ENCODE peak calls at places on chromosome 20, in four cellular contexts. C is left ventricle myocardium inferior; D is AG04450; K is CD8-positive, alpha-beta memory T cell. V is an unnamed sample. For H3K9me3, the result is how much of the 10 kb centered on the place peaks cover.

GRCh38 chr20:49853640-49854039 is 41.0 kb downstream of the SLC9A8 start:
- DNase-seq in K (no peak), C (no peak), D (peak), V (no peak)

GRCh38 chr20:37525810-37526209 is 1.9 kb downstream of the BLCAP start:
- DNase-seq in C (no peak), D (no peak), K (no peak), V (no peak)

GRCh38 chr20:19828233-19828632 is 70.2 kb downstream of the RIN2 start:
- DNase-seq in K (no peak), D (no peak), C (no peak), V (no peak)

GRCh38 chr20:32249030-32249738 is 28.3 kb upstream of the KIF3B start:
- DNase-seq in K (peak), D (no peak), C (no peak), V (peak)

GRCh38 chr20:46625875-46626373 is 25.3 kb downstream of the SLC13A3 start:
- DNase-seq in K (no peak), C (no peak), D (no peak), V (no peak)

GRCh38 chr20:36932476-36933426 is 18.8 kb downstream of the SAMHD1 start:
- DNase-seq in D (peak), K (no peak), C (no peak), V (no peak)

GRCh38 chr20:48765359-48765758 is 62.4 kb downstream of the PREX1 start:
- DNase-seq in K (no peak), C (no peak), D (no peak), V (no peak)

GRCh38 chr20:9280654-9281053 is 211.8 kb downstream of the PLCB4 start:
- DNase-seq in C (no peak), K (no peak), D (no peak), V (no peak)

GRCh38 chr20:63941282-63942060 is 14.7 kb downstream of the UCKL1 start:
- DNase-seq in K (peak), C (peak), D (no peak), V (peak)

GRCh38 chr20:8151371-8151770 is 19.3 kb downstream of the PLCB1 start:
- DNase-seq in K (no peak), C (no peak), D (no peak), V (no peak)

GRCh38 chr20:19577692-19578091 is 180.4 kb upstream of the RIN2 start:
- DNase-seq in D (no peak), K (no peak), C (no peak), V (no peak)

GRCh38 chr20:33650111-33650752 is 11.9 kb upstream of the C20orf144 start:
- DNase-seq in D (no peak), C (no peak), K (no peak), V (no peak)

GRCh38 chr20:4369119-4369797 is 352.5 kb upstream of the PRND start:
- DNase-seq in D (no peak), C (no peak), K (no peak), V (no peak)

GRCh38 chr20:19381947-19382346 is 169.5 kb downstream of the SLC24A3 start:
- DNase-seq in D (no peak), K (no peak), C (no peak), V (no peak)

GRCh38 chr20:1891263-1892121 is 3.7 kb upstream of the SIRPA start:
- DNase-seq in C (no peak), D (no peak), K (no peak), V (no peak)

GRCh38 chr20:48155231-48155630 is 369.9 kb upstream of the SULF2 start:
- DNase-seq in D (no peak), C (no peak), K (no peak), V (no peak)

GRCh38 chr20:19274412-19275015 is 62.1 kb downstream of the SLC24A3 start:
- DNase-seq in C (peak), K (no peak), D (no peak), V (no peak)

GRCh38 chr20:57998276-57998675 is 230.2 kb downstream of the ANKRD60 start:
- DNase-seq in D (no peak), K (no peak), C (no peak), V (no peak)

GRCh38 chr20:46108435-46108841 is 9.7 kb upstream of the CD40 start:
- DNase-seq in K (no peak), D (no peak), C (no peak), V (no peak)

GRCh38 chr20:44736170-44737021 is 9.3 kb upstream of the KCNK15 start:
- DNase-seq in D (no peak), C (no peak), K (no peak), V (no peak)

GRCh38 chr20:44287272-44288097 is 23.5 kb downstream of the FITM2 start:
- DNase-seq in K (no peak), D (no peak), C (peak), V (no peak)

GRCh38 chr20:63641146-63641791 is 12.0 kb downstream of the STMN3 start:
- DNase-seq in D (no peak), K (peak), C (no peak), V (peak)

GRCh38 chr20:8635837-8636236 is 433.1 kb upstream of the PLCB4 start:
- DNase-seq in C (no peak), D (no peak), K (no peak), V (no peak)

GRCh38 chr20:53606364-53606985 is 12.8 kb upstream of the ZNF217 start:
- DNase-seq in K (no peak), D (no peak), C (no peak), V (no peak)

GRCh38 chr20:46981184-46981583 is 86.5 kb downstream of the EYA2 start:
- DNase-seq in D (no peak), K (no peak), C (no peak), V (no peak)

GRCh38 chr20:34977365-34978091 is 21.9 kb downstream of the MYH7B start:
- DNase-seq in K (no peak), C (peak), D (no peak), V (no peak)

GRCh38 chr20:38192323-38192885 is 27.3 kb upstream of the TGM2 start:
- DNase-seq in C (no peak), D (no peak), K (no peak), V (no peak)

GRCh38 chr20:12113468-12114371 is 196.0 kb downstream of the BTBD3 start:
- DNase-seq in D (no peak), K (no peak), C (no peak), V (no peak)

GRCh38 chr20:50399917-50400704 is 110.1 kb upstream of the PTPN1 start:
- DNase-seq in K (no peak), D (no peak), C (no peak), V (no peak)

GRCh38 chr20:48471734-48472408 is 355.9 kb downstream of the PREX1 start:
- DNase-seq in D (no peak), C (no peak), K (no peak), V (no peak)

GRCh38 chr20:50379049-50379990 is 130.9 kb upstream of the PTPN1 start:
- DNase-seq in D (peak), K (no peak), C (peak), V (no peak)

GRCh38 chr20:17619351-17620093 is 49.6 kb downstream of the DSTN start:
- DNase-seq in K (no peak), D (no peak), C (no peak), V (peak)

GRCh38 chr20:23157741-23158140 is 71.6 kb upstream of the CD93 start:
- DNase-seq in K (no peak), D (no peak), C (no peak), V (no peak)
- H3K9me3 ChIP-seq in K (under half), D (under half), C (under half), V (under half)

GRCh38 chr20:40680560-40680959 is 8.5 kb downstream of the MAFB start:
- DNase-seq in C (no peak), K (no peak), D (no peak), V (no peak)

GRCh38 chr20:40683894-40684268 is 5.2 kb downstream of the MAFB start:
- DNase-seq in K (no peak), D (no peak), C (no peak), V (no peak)

GRCh38 chr20:40683221-40683893 is 5.7 kb downstream of the MAFB start:
- DNase-seq in C (peak), K (no peak), D (no peak), V (no peak)

GRCh38 chr20:40681684-40682083 is 7.4 kb downstream of the MAFB start:
- DNase-seq in K (no peak), D (no peak), C (no peak), V (no peak)

DNA sequence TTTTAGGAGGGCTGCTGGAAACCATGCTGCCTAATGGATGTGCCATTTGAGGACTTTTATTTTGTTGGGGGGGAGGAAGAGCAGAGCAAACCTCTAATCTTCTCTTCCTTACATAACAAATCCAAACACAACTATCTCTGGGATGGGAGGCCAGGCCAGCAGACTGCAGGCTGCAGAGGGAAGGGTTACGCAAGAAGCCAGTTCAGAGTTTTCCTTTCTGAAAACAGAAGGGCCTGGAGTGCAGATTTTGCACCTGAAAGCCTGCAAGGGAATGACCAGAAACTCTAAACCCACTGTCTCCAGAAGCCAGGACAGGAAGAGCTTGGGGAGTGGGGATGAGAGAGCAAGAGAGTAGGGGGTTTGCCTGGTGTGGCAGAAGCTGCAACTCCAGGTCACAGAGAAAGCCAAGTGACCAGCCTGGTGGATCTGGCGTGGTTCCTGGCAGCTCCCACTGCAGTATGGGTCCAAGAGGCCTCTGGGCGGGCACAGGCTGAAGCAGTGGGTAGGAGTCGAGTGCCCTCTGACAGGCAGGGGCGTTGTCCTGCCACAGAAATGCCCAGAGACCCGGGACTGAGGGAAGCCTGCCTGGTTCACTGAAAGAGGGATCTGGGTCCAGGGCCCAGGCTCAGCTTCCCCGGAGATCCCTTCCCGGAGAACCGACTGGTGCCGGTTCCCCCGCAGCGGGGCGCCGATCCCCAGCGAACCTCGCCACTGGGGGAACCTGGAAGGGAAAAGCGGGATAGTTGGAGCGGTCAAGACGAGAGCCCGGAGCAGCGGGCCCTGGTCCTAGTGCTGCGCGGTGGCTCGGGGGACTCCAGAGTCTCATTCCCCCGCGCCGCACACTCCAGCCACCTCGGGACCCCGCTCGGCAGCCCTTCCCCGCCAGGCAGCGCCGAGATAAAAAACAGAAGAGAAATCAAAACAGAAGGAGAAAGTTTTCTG is 6.7 kb downstream of the MAFB start:
- DNase-seq in K (no peak), D (no peak), C (peak), V (no peak)
- H3K9me3 ChIP-seq in K (under half), D (under half), C (under half), V (under half)

DNA sequence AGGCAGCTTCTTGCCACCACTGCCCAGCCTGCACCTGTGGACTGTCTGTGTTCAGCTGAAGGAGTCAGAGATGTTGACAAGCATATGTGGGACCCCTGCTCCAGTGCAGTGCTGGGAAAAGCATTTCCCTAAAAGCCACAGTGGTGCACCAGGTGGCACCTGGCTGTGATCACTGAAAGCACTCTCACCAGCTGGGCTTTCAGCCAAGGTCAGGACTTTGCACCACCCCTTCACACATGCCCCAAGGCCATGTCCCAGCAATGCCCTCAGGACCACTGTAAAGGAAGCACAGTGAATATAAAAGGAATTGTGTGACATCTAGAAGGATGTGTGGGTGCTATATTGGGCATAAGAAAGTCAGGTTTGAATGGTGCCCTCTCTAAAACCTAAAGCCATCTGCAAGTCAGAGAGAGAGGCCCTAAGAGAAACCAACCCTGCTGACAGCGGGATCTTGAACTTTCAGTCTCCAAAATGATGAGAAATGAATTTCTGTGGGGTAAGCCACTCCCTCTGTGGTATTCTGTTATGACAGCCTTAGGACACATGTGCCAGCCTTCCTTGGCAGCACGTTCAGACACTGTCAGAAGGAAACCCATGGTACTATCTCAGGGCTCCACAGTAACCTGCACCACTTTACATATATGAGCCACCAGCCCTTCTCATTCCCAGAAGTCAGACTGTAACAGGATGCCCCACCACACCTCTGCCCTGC is 30.7 kb downstream of the CBLN4 start:
- DNase-seq in C (no peak), K (no peak), D (no peak), V (no peak)
- H3K9me3 ChIP-seq in C (under half), K (under half), D (under half), V (under half)

DNA sequence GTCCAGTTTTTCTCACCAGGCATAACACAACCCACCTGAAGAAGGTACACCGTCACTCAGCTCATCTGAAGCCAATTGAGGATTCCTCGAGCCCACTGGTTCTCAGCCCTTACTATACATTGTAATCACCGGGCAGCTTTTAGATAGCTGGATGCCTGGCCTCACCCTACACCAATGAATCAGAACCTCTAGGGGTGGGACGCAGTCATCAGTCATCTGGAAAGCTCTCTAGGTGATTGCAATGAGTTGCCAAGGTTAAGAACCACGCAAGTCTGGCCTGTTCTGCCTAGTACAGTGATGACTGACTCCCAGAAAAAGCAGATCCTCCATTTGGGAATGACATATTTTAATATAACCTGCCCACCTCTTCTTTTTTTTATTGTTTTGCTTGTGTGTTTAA is 41.1 kb downstream of the MC3R start:
- DNase-seq in D (no peak), K (no peak), C (no peak), V (no peak)
- H3K9me3 ChIP-seq in D (under half), K (under half), C (under half), V (under half)

GRCh38 chr20:31237763-31238162 is 19.7 kb upstream of the DEFB115 start:
- DNase-seq in C (no peak), K (no peak), D (no peak), V (no peak)
- H3K9me3 ChIP-seq in C (half or more), K (under half), D (half or more), V (under half)

GRCh38 chr20:59672576-59672975 is 68.2 kb downstream of the PHACTR3 start:
- DNase-seq in C (no peak), D (no peak), K (no peak), V (no peak)
- H3K9me3 ChIP-seq in C (under half), D (under half), K (under half), V (under half)

DNA sequence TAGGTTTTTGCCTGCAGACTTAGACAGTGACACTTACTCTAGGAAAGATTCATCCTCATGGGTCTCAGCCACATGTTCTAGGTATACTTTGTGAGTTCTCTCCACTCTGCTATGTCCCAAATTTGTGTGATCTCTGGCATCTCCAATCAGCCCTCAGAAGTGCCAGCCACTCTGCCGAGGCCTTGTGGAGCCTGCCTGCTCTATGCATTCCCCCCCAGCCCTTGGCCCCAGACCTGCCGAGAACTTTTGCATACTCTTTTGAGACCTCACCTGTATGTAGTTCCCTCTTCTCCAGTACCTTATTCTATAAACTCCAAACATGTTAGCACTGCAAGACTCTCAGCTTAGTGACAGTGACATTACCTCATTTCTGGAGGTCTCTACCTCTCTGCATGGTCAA is 2170.5 kb upstream of the DEFB115 start:
- DNase-seq in K (no peak), C (no peak), D (no peak), V (no peak)
- H3K9me3 ChIP-seq in K (under half), C (under half), D (under half), V (under half)

GRCh38 chr20:62111148-62111547 is 11.1 kb upstream of the LSM14B start:
- DNase-seq in C (no peak), K (no peak), D (no peak), V (no peak)
- H3K9me3 ChIP-seq in C (half or more), K (under half), D (half or more), V (under half)

DNA sequence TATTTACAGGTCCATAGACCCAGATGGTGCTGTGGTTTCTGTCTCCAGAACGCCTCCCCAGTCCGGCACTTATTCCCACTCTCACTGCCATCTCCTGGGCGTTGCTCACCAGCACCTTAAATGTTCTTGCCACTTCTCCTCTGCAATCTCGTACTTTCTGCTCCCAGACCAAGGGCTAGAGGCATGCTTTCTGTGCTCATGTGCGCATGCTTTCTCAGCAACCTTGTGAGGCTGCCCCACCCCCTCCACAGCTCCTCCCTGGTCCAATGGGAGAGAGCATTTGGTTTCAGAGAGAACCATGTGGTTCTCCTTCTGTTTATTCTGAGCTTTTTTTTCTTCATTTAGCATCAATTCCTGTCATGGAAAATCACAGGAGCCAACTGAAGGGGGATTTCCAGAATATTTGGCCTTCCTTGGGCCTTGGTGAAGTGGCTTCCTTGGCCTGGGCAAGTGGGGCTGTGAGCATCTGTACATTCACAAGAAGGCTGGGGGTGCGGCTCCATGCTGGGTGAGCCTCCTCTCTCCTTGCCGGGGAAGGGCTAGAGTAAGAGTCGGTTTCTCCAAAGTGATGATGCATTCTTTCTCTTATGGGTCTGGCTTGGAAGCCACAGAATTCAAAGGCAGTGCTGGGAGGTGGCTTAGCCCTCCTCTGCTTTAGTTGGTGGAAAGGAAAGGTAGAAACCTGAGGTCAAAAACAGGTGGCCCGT is 66.6 kb downstream of the PHACTR3 start:
- DNase-seq in C (no peak), K (no peak), D (no peak), V (no peak)
- H3K9me3 ChIP-seq in C (under half), K (under half), D (under half), V (under half)